ENCODE peak calls at places on chromosomes 1 and 21, in eight cellular contexts. O is tibial nerve, Y is heart left ventricle, H is HepG2, C is esophagus squamous epithelium, X is suprapubic skin, G is body of pancreas, I is ovary. R is an unnamed sample. For H3K36me3, the result is how much of the 10 kb centered on the place peaks cover.

GRCh38 chr1:3180915-3181314 is 111.9 kb downstream of the PRDM16 start:
- DNase-seq in H (no peak), I (no peak), X (no peak), C (no peak), O (no peak), Y (no peak), G (no peak), R (no peak)

GRCh38 chr1:44775930-44776748 is 799 bp downstream of the RPS8 start:
- DNase-seq in O (no peak), G (peak), H (no peak), X (peak), I (no peak), C (no peak), Y (peak), R (no peak)

GRCh38 chr1:8155528-8156186 is 129.5 kb upstream of the ERRFI1 start:
- DNase-seq in C (no peak), H (peak), O (no peak), Y (no peak), I (no peak), X (no peak), G (no peak), R (no peak)

GRCh38 chr1:48469616-48470500 is 2.1 kb downstream of the SPATA6 start:
- DNase-seq in X (peak), H (no peak), C (no peak), I (peak), O (peak), G (peak), Y (peak), R (no peak)

GRCh38 chr1:234610061-234610581 is at the start of gene IRF2BP2:
- DNase-seq in H (peak), I (peak), Y (peak), O (peak), C (no peak), G (peak), X (peak), R (peak)

GRCh38 chr1:201041011-201041410 is 17.5 kb upstream of the KIF21B start:
- DNase-seq in C (no peak), I (no peak), Y (no peak), O (no peak), H (no peak), X (peak), G (no peak), R (no peak)

GRCh38 chr1:101592861-101593260 is 356.0 kb downstream of the S1PR1 start:
- DNase-seq in I (no peak), Y (no peak), G (no peak), O (no peak), C (no peak), H (no peak), X (no peak), R (no peak)

GRCh38 chr21:39251326-39251725 is 62.1 kb downstream of the BRWD1 start:
- DNase-seq in G (no peak), I (no peak), X (no peak), Y (no peak), H (no peak), O (no peak), C (no peak), R (no peak)

GRCh38 chr1:160018900-160019299 is 12.9 kb downstream of the PIGM start:
- DNase-seq in C (no peak), O (no peak), G (no peak), H (no peak), Y (no peak), I (no peak), X (no peak), R (no peak)

GRCh38 chr1:241939798-241940197 is 17.8 kb upstream of the BECN2 start:
- DNase-seq in X (no peak), G (no peak), Y (no peak), O (no peak), C (no peak), H (no peak), I (no peak), R (no peak)

GRCh38 chr1:219066631-219067349 is 106.9 kb upstream of the LYPLAL1 start:
- DNase-seq in Y (no peak), I (no peak), C (no peak), G (no peak), X (no peak), H (no peak), O (peak), R (no peak)

GRCh38 chr1:1122981-1123480 is 7.1 kb upstream of the C1orf159 start:
- DNase-seq in C (no peak), O (no peak), Y (no peak), H (peak), X (no peak), I (no peak), G (no peak), R (no peak)

GRCh38 chr1:187474266-187474665 is 645.5 kb downstream of the PLA2G4A start:
- DNase-seq in G (peak), O (no peak), X (no peak), I (no peak), H (no peak), C (no peak), Y (no peak), R (no peak)

GRCh38 chr1:165549908-165550480 is 6.2 kb downstream of the LRRC52 start:
- DNase-seq in Y (no peak), C (no peak), G (no peak), X (no peak), H (no peak), I (no peak), O (no peak), R (no peak)

GRCh38 chr1:51453010-51453409 is 66.1 kb downstream of the EPS15 start:
- DNase-seq in X (no peak), G (no peak), C (no peak), Y (no peak), H (no peak), I (no peak), O (no peak), R (no peak)

GRCh38 chr1:211580303-211580687 is 1.3 kb upstream of the SLC30A1 start:
- DNase-seq in G (peak), H (no peak), Y (no peak), I (no peak), O (no peak), X (no peak), C (no peak), R (no peak)

GRCh38 chr1:43962324-43962723 is 7.5 kb upstream of the DPH2 start:
- DNase-seq in H (no peak), I (no peak), C (no peak), G (no peak), O (no peak), Y (no peak), X (no peak), R (no peak)

GRCh38 chr1:217462159-217462558 is 168.7 kb downstream of the GPATCH2 start:
- DNase-seq in C (no peak), X (no peak), Y (no peak), I (no peak), H (no peak), O (no peak), G (no peak), R (no peak)

GRCh38 chr1:42484382-42484781 is 21.3 kb downstream of the CCDC30 start:
- DNase-seq in H (peak), G (no peak), Y (no peak), C (no peak), X (no peak), O (no peak), I (no peak), R (no peak)

GRCh38 chr1:85611856-85612255 is 31.3 kb downstream of the CCN1 start:
- DNase-seq in Y (no peak), I (peak), H (peak), X (peak), O (peak), C (no peak), G (peak), R (peak)

GRCh38 chr1:244165701-244166100 is 114.6 kb downstream of the ZBTB18 start:
- DNase-seq in Y (no peak), I (no peak), H (no peak), C (no peak), G (no peak), X (no peak), O (no peak), R (no peak)

GRCh38 chr1:117902944-117903343 is 26.5 kb downstream of the GDAP2 start:
- DNase-seq in I (no peak), G (no peak), C (no peak), Y (no peak), H (no peak), X (no peak), O (no peak), R (no peak)
- H3K36me3 ChIP-seq in I (under half), G (under half), C (half or more), Y (half or more), H (under half), X (half or more), O (under half), R (half or more)

DNA sequence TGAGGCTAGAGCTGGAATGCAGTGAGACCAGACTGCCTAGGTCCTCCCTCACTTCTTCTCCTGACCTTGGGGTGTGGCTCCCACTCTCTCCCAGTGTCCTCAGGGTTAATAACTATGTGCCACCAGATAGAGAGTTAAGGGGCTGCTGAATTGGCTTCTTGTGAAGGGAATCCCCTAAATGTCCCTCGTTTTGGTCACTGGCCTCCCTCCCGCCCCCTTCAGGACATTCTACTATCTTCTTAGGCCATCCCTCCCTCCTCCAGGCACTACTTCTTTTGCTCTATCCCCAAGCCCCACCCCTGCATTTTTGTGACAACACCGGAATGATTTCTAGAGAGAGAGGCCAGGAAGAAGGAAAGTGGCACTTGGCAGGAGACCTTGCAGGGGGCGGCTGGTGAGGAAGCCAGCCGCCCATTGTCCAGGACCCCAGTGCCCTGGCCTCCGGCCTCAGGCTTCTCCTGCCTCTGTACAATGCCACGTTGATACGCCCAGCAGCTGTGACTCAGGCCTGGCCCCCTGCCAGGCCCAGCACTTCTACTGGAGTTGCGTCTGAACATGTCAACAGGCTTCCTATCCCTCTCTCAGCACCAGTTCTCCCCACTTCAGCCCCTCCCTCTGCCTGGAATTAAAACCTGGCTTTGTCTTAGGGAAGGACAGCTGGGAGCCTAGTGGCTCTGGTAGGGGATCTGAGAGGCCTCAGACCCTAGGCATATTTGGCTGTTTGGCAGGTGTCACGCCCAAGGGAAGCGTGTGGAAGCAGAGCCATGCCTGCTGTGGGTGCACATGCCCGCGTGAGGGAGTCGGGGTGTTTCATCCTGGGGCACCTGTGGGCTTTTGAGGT is 9.1 kb downstream of the LMNA start:
- DNase-seq in G (peak), C (peak), Y (peak), O (peak), I (peak), H (peak), X (peak), R (peak)
- TF ChIP-seq POLR2A in G (peak), C (no peak), Y (peak), O (peak), I (peak), H (peak), X (peak), R (peak)

DNA sequence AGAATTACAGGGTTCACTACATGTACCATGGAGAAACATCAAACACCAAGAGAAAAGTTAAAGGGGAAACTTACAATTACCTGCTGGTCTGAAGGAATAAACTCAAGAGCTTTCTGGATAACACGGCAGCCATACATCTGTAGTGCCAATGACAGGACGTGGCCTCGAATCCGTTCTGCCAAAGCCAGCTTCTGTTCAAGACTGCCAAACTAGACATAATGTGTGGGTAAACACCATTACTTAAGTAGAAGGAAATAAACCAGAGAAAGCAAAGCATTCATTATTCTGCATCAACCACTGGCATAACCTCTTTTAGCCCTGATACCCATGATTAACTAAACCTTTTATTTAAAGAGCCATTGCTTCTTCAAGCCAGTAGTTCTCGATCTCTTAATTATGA is 41.5 kb upstream of the SDC3 start:
- DNase-seq in Y (no peak), H (no peak), C (no peak), I (no peak), G (no peak), X (no peak), O (no peak), R (no peak)
- H3K36me3 ChIP-seq in Y (half or more), H (under half), C (half or more), I (under half), G (under half), X (half or more), O (under half), R (half or more)

DNA sequence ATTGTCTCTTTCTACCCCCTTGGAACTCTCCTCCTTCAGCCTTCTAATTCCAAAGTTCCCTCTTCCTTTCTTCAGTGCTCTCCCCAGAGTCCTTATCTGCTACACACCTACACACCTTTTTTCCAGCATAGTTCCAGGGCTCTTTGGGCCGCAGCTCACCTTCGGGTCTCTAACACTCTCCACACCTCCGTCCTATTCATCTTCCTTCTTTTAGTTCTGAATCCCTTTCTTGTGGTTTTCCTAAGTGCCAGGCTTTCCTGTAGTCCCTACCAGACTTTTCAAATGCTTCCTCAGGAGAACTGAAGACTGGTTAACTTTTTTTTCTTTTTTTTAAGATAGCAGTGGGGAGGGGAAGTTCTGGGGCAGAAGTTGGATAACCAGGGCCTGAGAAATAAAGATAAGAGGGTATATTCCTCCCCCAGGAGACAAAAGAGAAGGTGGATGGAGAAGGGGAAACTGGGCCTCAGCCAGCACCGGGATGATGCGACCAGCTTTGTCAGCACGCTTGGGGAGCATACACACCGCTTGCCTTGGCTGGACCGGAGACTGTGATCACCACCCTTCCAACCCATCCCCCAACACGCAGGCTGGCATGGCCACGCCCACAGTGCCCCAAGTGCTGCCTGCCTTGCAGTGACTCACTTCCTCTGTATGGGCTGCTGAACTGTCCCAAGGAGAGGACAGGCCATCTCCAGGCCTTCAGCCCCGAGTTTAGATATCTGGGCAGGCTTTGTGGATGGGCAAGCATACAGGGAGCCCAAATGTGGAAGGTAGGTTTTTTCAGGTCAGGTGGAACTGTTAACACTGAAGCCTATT is 2.5 kb upstream of the CERS2 start:
- DNase-seq in X (peak), Y (peak), G (peak), I (peak), O (peak), C (peak), H (peak), R (peak)
- TF ChIP-seq POLR2A in X (peak), Y (peak), G (peak), I (no peak), O (peak), C (no peak), H (no peak), R (no peak)

DNA sequence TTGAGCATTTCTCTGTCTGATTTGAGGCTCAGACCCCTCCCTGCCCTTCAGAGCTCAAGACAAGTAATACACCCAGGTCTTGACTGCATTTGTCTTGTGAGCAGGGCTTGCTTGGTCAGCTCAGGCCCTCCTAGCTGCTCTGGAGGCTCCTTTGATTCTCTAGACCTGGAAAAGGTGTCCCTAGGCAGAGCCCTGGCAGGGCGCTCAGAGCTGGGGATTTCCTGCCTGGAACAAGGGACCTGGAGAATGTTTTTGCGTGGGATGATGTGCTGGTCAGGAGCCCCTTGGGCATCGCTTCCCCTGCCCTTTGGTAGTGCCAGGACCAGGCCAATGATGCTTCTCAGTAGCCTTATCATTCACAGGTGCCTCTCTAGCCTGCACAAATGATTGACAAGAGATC is 4.9 kb upstream of the CCDC28B start:
- DNase-seq in H (no peak), Y (no peak), C (no peak), X (no peak), G (no peak), O (no peak), I (no peak), R (no peak)
- H3K36me3 ChIP-seq in H (under half), Y (half or more), C (half or more), X (half or more), G (under half), O (under half), I (under half), R (half or more)

GRCh38 chr1:62093261-62093660 is 101.4 kb upstream of the L1TD1 start:
- DNase-seq in I (no peak), O (no peak), G (no peak), Y (no peak), H (no peak), C (no peak), X (no peak), R (no peak)

GRCh38 chr1:62092126-62092525 is 102.5 kb upstream of the L1TD1 start:
- DNase-seq in Y (no peak), I (no peak), X (no peak), G (no peak), O (no peak), C (no peak), H (no peak), R (no peak)

GRCh38 chr1:62100442-62100841 is 94.2 kb upstream of the L1TD1 start:
- DNase-seq in H (no peak), Y (no peak), G (no peak), O (no peak), X (no peak), C (no peak), I (no peak), R (no peak)

DNA sequence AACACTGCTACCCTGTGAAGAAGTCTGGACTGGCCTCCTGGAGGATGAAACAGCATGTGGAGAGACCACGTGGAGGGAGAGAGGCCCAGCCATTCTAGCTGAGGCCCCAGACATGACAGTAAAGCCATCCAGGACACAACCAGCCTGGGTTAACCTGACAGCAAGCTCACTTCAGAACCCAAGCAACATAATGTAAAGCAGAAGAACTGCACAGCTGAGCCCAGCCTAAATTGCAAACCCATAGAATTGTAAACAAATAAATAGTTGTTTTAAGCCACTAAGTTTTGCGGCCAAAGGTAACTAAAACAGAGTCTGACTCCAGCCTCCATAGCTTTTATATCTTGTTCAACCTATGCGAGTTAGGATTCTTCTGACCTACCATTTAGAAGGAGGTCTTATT is 97.2 kb upstream of the L1TD1 start:
- DNase-seq in H (no peak), C (no peak), G (no peak), O (no peak), X (no peak), I (no peak), Y (no peak), R (no peak)
- TF ChIP-seq POLR2A in H (no peak), C (no peak), G (no peak), O (no peak), X (no peak), I (no peak), Y (no peak), R (no peak)

DNA sequence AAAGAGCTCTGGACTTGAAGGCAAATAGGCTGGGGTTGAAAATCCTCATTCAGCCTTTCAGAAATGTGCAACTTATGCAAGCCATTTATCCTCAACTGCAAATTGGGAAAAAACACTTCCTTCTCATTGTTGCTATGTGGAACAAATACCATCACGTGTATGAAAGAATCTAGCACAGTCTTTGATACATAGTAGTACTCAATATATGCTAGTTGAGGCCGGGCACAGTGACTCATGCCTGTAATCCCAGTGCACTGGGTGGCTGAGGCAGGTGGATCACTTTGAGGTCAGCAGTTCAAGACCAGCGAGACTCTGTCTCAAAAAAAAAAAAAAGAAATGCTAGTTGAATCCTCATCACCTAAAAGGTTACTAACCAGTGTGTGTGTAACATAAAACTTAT is 8.2 kb downstream of the PI4KB start:
- DNase-seq in Y (no peak), X (no peak), O (no peak), H (no peak), G (no peak), C (no peak), I (no peak), R (no peak)
- H3K36me3 ChIP-seq in Y (half or more), X (half or more), O (under half), H (under half), G (under half), C (half or more), I (under half), R (half or more)

GRCh38 chr1:14924012-14924452 is 229.5 kb upstream of the TMEM51 start:
- DNase-seq in I (peak), G (peak), X (peak), Y (peak), H (no peak), C (no peak), O (no peak), R (peak)
- TF ChIP-seq POLR2A in I (no peak), G (no peak), X (no peak), Y (no peak), H (no peak), C (no peak), O (no peak), R (no peak)

GRCh38 chr1:155976062-155976912 is 2.1 kb downstream of the ARHGEF2 start:
- DNase-seq in X (peak), C (no peak), O (peak), H (no peak), I (peak), G (peak), Y (peak), R (peak)

GRCh38 chr1:155978325-155978972 is at the start of gene ARHGEF2:
- DNase-seq in H (no peak), O (peak), C (peak), I (peak), G (peak), Y (peak), X (peak), R (peak)

GRCh38 chr1:155975375-155976061 is 2.8 kb downstream of the ARHGEF2 start:
- DNase-seq in G (no peak), O (no peak), I (no peak), H (no peak), Y (no peak), C (no peak), X (no peak), R (no peak)

GRCh38 chr1:155977607-155978324 is 581 bp downstream of the ARHGEF2 start:
- DNase-seq in H (no peak), X (peak), G (peak), C (no peak), I (peak), O (no peak), Y (no peak), R (peak)

GRCh38 chr1:155976913-155977606 is 1.3 kb downstream of the ARHGEF2 start:
- DNase-seq in O (no peak), H (no peak), G (no peak), C (no peak), X (no peak), I (no peak), Y (no peak), R (no peak)
- H3K36me3 ChIP-seq in O (under half), H (under half), G (under half), C (under half), X (under half), I (under half), Y (under half), R (under half)